ENCODE peak calls at places on chromosomes 7 and 10, in eight cellular contexts. L is globus pallidus; Q is suprapubic skin; Z is kidney glomerular epithelial cell; W is kidney tubule cell; U is sciatic nerve; C is activated naive CD4-positive, alpha-beta T cell treated with anti-CD3 and anti-CD28 coated beads, Interleukin-2, amount 50 U/mL, for 72 hours; X is neuronal stem cell. B is an unnamed sample.

GRCh38 chr7:27118580-27118979 is 12.0 kb downstream of the HOXA4 start:
- DNase-seq in L (no peak), Q (no peak), Z (no peak), W (no peak), U (no peak), C (no peak), X (no peak), B (no peak)

GRCh38 chr10:130744631-130745030 is 566.9 kb downstream of the TCERG1L start:
- DNase-seq in L (no peak), Q (peak), Z (no peak), W (no peak), U (peak), C (no peak), X (no peak), B (no peak)

GRCh38 chr7:69953319-69954067 is 355.2 kb downstream of the AUTS2 start:
- DNase-seq in L (no peak), Q (no peak), Z (no peak), W (no peak), U (no peak), C (no peak), X (no peak), B (no peak)

GRCh38 chr7:2165239-2165609 is 67.5 kb downstream of the MAD1L1 start:
- DNase-seq in L (no peak), Q (no peak), Z (no peak), W (no peak), U (no peak), C (no peak), X (no peak), B (no peak)

GRCh38 chr10:13743101-13743693 is 156.4 kb downstream of the PRPF18 start:
- DNase-seq in L (no peak), Q (no peak), Z (no peak), W (no peak), U (no peak), C (no peak), X (no peak), B (no peak)

GRCh38 chr10:35486297-35486991 is 118.7 kb upstream of the GJD4 start:
- DNase-seq in L (no peak), Q (no peak), Z (no peak), W (no peak), U (no peak), C (no peak), X (no peak), B (no peak)

GRCh38 chr10:84845628-84846261 is 517.4 kb downstream of the CCSER2 start:
- DNase-seq in L (no peak), Q (no peak), Z (no peak), W (peak), U (no peak), C (no peak), X (peak), B (peak)

GRCh38 chr7:151571471-151571870 is 51.8 kb upstream of the RHEB start:
- DNase-seq in L (no peak), Q (no peak), Z (no peak), W (no peak), U (no peak), C (no peak), X (no peak), B (no peak)

GRCh38 chr7:46603780-46604725 is 683.0 kb upstream of the IGFBP3 start:
- DNase-seq in L (peak), Q (peak), Z (no peak), W (peak), U (peak), C (no peak), X (no peak), B (peak)

GRCh38 chr10:42488416-42488815 is 150.0 kb downstream of the ZNF33B start:
- DNase-seq in L (no peak), Q (no peak), Z (peak), W (peak), U (no peak), C (no peak), X (no peak), B (no peak)

GRCh38 chr7:139681463-139681755 is 96.4 kb downstream of the HIPK2 start:
- DNase-seq in L (no peak), Q (no peak), Z (no peak), W (no peak), U (no peak), C (no peak), X (no peak), B (no peak)

GRCh38 chr7:123977081-123977480 is 52.0 kb downstream of the SPAM1 start:
- DNase-seq in L (no peak), Q (no peak), Z (peak), W (peak), U (no peak), C (no peak), X (no peak), B (no peak)

GRCh38 chr10:45490277-45490676 is 116.3 kb downstream of the ALOX5 start:
- DNase-seq in L (no peak), Q (no peak), Z (no peak), W (no peak), U (no peak), C (no peak), X (no peak), B (no peak)

GRCh38 chr7:17501461-17502208 is 203.2 kb downstream of the AHR start:
- DNase-seq in L (no peak), Q (no peak), Z (no peak), W (no peak), U (no peak), C (no peak), X (no peak), B (no peak)

GRCh38 chr7:23458044-23458443 is 12.2 kb downstream of the IGF2BP3 start:
- DNase-seq in L (no peak), Q (no peak), Z (no peak), W (no peak), U (no peak), C (no peak), X (no peak), B (no peak)

GRCh38 chr7:99393363-99394187 is 14.8 kb downstream of the PDAP1 start:
- DNase-seq in L (no peak), Q (no peak), Z (no peak), W (no peak), U (peak), C (no peak), X (peak), B (no peak)

GRCh38 chr7:155665957-155666287 is 21.5 kb downstream of the RBM33 start:
- DNase-seq in L (no peak), Q (no peak), Z (peak), W (peak), U (no peak), C (no peak), X (no peak), B (no peak)

GRCh38 chr7:79137942-79138341 is 315.5 kb downstream of the MAGI2 start:
- DNase-seq in L (no peak), Q (no peak), Z (no peak), W (no peak), U (no peak), C (no peak), X (no peak), B (no peak)

GRCh38 chr10:79044846-79045245 is 23.9 kb upstream of the ZMIZ1 start:
- DNase-seq in L (no peak), Q (peak), Z (no peak), W (no peak), U (peak), C (peak), X (no peak), B (no peak)

GRCh38 chr7:22083711-22084289 is 138.1 kb upstream of the CDCA7L start:
- DNase-seq in L (no peak), Q (no peak), Z (no peak), W (peak), U (no peak), C (no peak), X (no peak), B (no peak)

GRCh38 chr7:99129536-99129935 is 14.4 kb downstream of the SMURF1 start:
- DNase-seq in L (no peak), Q (no peak), Z (no peak), W (no peak), U (no peak), C (no peak), X (no peak), B (no peak)

GRCh38 chr10:11162828-11163599 is 145.3 kb downstream of the CELF2 start:
- DNase-seq in L (peak), Q (peak), Z (no peak), W (no peak), U (no peak), C (no peak), X (no peak), B (peak)

GRCh38 chr10:78438094-78438906 is 404.6 kb downstream of the RPS24 start:
- DNase-seq in L (no peak), Q (no peak), Z (no peak), W (no peak), U (no peak), C (no peak), X (no peak), B (no peak)

GRCh38 chr10:91597397-91597881 is 35.4 kb downstream of the PPP1R3C start:
- DNase-seq in L (peak), Q (no peak), Z (no peak), W (peak), U (no peak), C (no peak), X (no peak), B (peak)

GRCh38 chr10:12597800-12598750 is 248.7 kb downstream of the CAMK1D start:
- DNase-seq in L (no peak), Q (no peak), Z (no peak), W (no peak), U (no peak), C (no peak), X (no peak), B (no peak)

GRCh38 chr10:8817303-8817702 is 762.8 kb downstream of the GATA3 start:
- DNase-seq in L (no peak), Q (no peak), Z (no peak), W (no peak), U (no peak), C (no peak), X (no peak), B (no peak)

GRCh38 chr7:98399903-98400537 is 870 bp downstream of the BAIAP2L1 start:
- DNase-seq in L (no peak), Q (no peak), Z (no peak), W (no peak), U (no peak), C (no peak), X (peak), B (no peak)

GRCh38 chr10:114260366-114260765 is 21.3 kb downstream of the VWA2 start:
- DNase-seq in L (no peak), Q (no peak), Z (no peak), W (no peak), U (no peak), C (no peak), X (no peak), B (no peak)